ENCODE peak calls at places on chromosomes 2 and 18, in ten cellular contexts. One of them, this sample, is unnamed.
A peak's percentile ranks its signal among the peaks of the same experiment; 100 is the strongest.

GRCh38 chr18:78146136-78146535 is 833.5 kb upstream of the SALL3 start:
- DNase-seq in nephron progenitor cell: no peak
- DNase-seq in GM12865: no peak
- DNase-seq in activated CD4-positive, alpha-beta T cell treated with anti-CD3 and anti-CD28 coated beads for 1 hour: no peak
- DNase-seq in fibroblast of the aortic adventitia: no peak
- DNase-seq in activated naive CD4-positive, alpha-beta T cell treated with anti-CD3 and anti-CD28 coated beads for 36 hours: no peak
- DNase-seq in NCI-H510A: no peak
- DNase-seq in GM12891: no peak
- DNase-seq in astrocyte of the cerebellum: no peak
- DNase-seq in tibial artery: no peak
- DNase-seq in this sample: no peak

GRCh38 chr2:241268306-241268705 is 47.2 kb downstream of the HDLBP start:
- DNase-seq in nephron progenitor cell: no peak
- DNase-seq in GM12865: no peak
- DNase-seq in activated CD4-positive, alpha-beta T cell treated with anti-CD3 and anti-CD28 coated beads for 1 hour: no peak
- DNase-seq in fibroblast of the aortic adventitia: peak; percentile 28
- DNase-seq in activated naive CD4-positive, alpha-beta T cell treated with anti-CD3 and anti-CD28 coated beads for 36 hours: no peak
- DNase-seq in NCI-H510A: no peak
- DNase-seq in GM12891: no peak
- DNase-seq in astrocyte of the cerebellum: no peak
- DNase-seq in tibial artery: no peak
- DNase-seq in this sample: no peak

GRCh38 chr2:163607630-163608029 is 128.2 kb downstream of the FIGN start:
- DNase-seq in nephron progenitor cell: no peak
- DNase-seq in GM12865: no peak
- DNase-seq in activated CD4-positive, alpha-beta T cell treated with anti-CD3 and anti-CD28 coated beads for 1 hour: no peak
- DNase-seq in fibroblast of the aortic adventitia: no peak
- DNase-seq in activated naive CD4-positive, alpha-beta T cell treated with anti-CD3 and anti-CD28 coated beads for 36 hours: no peak
- DNase-seq in NCI-H510A: no peak
- DNase-seq in GM12891: no peak
- DNase-seq in astrocyte of the cerebellum: no peak
- DNase-seq in tibial artery: no peak
- DNase-seq in this sample: no peak

GRCh38 chr2:239020541-239021041 is 172.7 kb downstream of the TWIST2 start:
- DNase-seq in nephron progenitor cell: no peak
- DNase-seq in GM12865: no peak
- DNase-seq in activated CD4-positive, alpha-beta T cell treated with anti-CD3 and anti-CD28 coated beads for 1 hour: no peak
- DNase-seq in fibroblast of the aortic adventitia: no peak
- DNase-seq in activated naive CD4-positive, alpha-beta T cell treated with anti-CD3 and anti-CD28 coated beads for 36 hours: no peak
- DNase-seq in NCI-H510A: no peak
- DNase-seq in GM12891: no peak
- DNase-seq in astrocyte of the cerebellum: no peak
- DNase-seq in tibial artery: no peak
- DNase-seq in this sample: no peak

GRCh38 chr2:166074430-166074829 is 53.4 kb downstream of the SCN1A start:
- DNase-seq in nephron progenitor cell: no peak
- DNase-seq in GM12865: no peak
- DNase-seq in activated CD4-positive, alpha-beta T cell treated with anti-CD3 and anti-CD28 coated beads for 1 hour: no peak
- DNase-seq in fibroblast of the aortic adventitia: peak; percentile 47
- DNase-seq in activated naive CD4-positive, alpha-beta T cell treated with anti-CD3 and anti-CD28 coated beads for 36 hours: no peak
- DNase-seq in NCI-H510A: no peak
- DNase-seq in GM12891: no peak
- DNase-seq in astrocyte of the cerebellum: no peak
- DNase-seq in tibial artery: no peak
- DNase-seq in this sample: no peak

GRCh38 chr2:100924520-100925451 is 77.3 kb upstream of the RPL31 start:
- DNase-seq in nephron progenitor cell: no peak
- DNase-seq in GM12865: peak; percentile 60
- DNase-seq in activated CD4-positive, alpha-beta T cell treated with anti-CD3 and anti-CD28 coated beads for 1 hour: no peak
- DNase-seq in fibroblast of the aortic adventitia: peak; percentile 90
- DNase-seq in activated naive CD4-positive, alpha-beta T cell treated with anti-CD3 and anti-CD28 coated beads for 36 hours: peak; percentile 37
- DNase-seq in NCI-H510A: no peak
- DNase-seq in GM12891: no peak
- DNase-seq in astrocyte of the cerebellum: peak; percentile 32
- DNase-seq in tibial artery: no peak
- DNase-seq in this sample: peak; percentile 43

GRCh38 chr18:23131693-23132319 is 3.5 kb upstream of the CABLES1 start:
- DNase-seq in nephron progenitor cell: peak; percentile 60
- DNase-seq in GM12865: peak; percentile 87
- DNase-seq in activated CD4-positive, alpha-beta T cell treated with anti-CD3 and anti-CD28 coated beads for 1 hour: peak; percentile 21
- DNase-seq in fibroblast of the aortic adventitia: peak; percentile 92
- DNase-seq in activated naive CD4-positive, alpha-beta T cell treated with anti-CD3 and anti-CD28 coated beads for 36 hours: peak; percentile 75
- DNase-seq in NCI-H510A: no peak
- DNase-seq in GM12891: peak; percentile 56
- DNase-seq in astrocyte of the cerebellum: peak; percentile 76
- DNase-seq in tibial artery: peak; percentile 62
- DNase-seq in this sample: no peak

GRCh38 chr2:207504513-207505171 is 25.1 kb upstream of the CREB1 start:
- DNase-seq in nephron progenitor cell: peak; percentile 14
- DNase-seq in GM12865: no peak
- DNase-seq in activated CD4-positive, alpha-beta T cell treated with anti-CD3 and anti-CD28 coated beads for 1 hour: no peak
- DNase-seq in fibroblast of the aortic adventitia: peak; percentile 91
- DNase-seq in activated naive CD4-positive, alpha-beta T cell treated with anti-CD3 and anti-CD28 coated beads for 36 hours: peak; percentile 19
- DNase-seq in NCI-H510A: no peak
- DNase-seq in GM12891: no peak
- DNase-seq in astrocyte of the cerebellum: peak; percentile 98
- DNase-seq in tibial artery: no peak
- DNase-seq in this sample: no peak

GRCh38 chr2:78992451-78992806 is 33.1 kb upstream of the REG3G start:
- DNase-seq in nephron progenitor cell: peak; percentile 53
- DNase-seq in GM12865: no peak
- DNase-seq in activated CD4-positive, alpha-beta T cell treated with anti-CD3 and anti-CD28 coated beads for 1 hour: no peak
- DNase-seq in fibroblast of the aortic adventitia: no peak
- DNase-seq in activated naive CD4-positive, alpha-beta T cell treated with anti-CD3 and anti-CD28 coated beads for 36 hours: no peak
- DNase-seq in NCI-H510A: no peak
- DNase-seq in GM12891: peak; percentile 27
- DNase-seq in astrocyte of the cerebellum: no peak
- DNase-seq in tibial artery: no peak
- DNase-seq in this sample: no peak

GRCh38 chr18:22983175-22983574 is 50.0 kb downstream of the RBBP8 start:
- DNase-seq in nephron progenitor cell: no peak
- DNase-seq in GM12865: peak; percentile 24
- DNase-seq in activated CD4-positive, alpha-beta T cell treated with anti-CD3 and anti-CD28 coated beads for 1 hour: no peak
- DNase-seq in fibroblast of the aortic adventitia: peak; percentile 81
- DNase-seq in activated naive CD4-positive, alpha-beta T cell treated with anti-CD3 and anti-CD28 coated beads for 36 hours: no peak
- DNase-seq in NCI-H510A: no peak
- DNase-seq in GM12891: no peak
- DNase-seq in astrocyte of the cerebellum: peak; percentile 47
- DNase-seq in tibial artery: no peak
- DNase-seq in this sample: no peak

GRCh38 chr2:8534729-8535397 is 147.0 kb upstream of the ID2 start:
- DNase-seq in nephron progenitor cell: no peak
- DNase-seq in GM12865: no peak
- DNase-seq in activated CD4-positive, alpha-beta T cell treated with anti-CD3 and anti-CD28 coated beads for 1 hour: no peak
- DNase-seq in fibroblast of the aortic adventitia: peak; percentile 80
- DNase-seq in activated naive CD4-positive, alpha-beta T cell treated with anti-CD3 and anti-CD28 coated beads for 36 hours: no peak
- DNase-seq in NCI-H510A: no peak
- DNase-seq in GM12891: no peak
- DNase-seq in astrocyte of the cerebellum: no peak
- DNase-seq in tibial artery: peak; percentile 78
- DNase-seq in this sample: no peak

GRCh38 chr18:75351409-75351808 is 76.1 kb downstream of the SMIM21 start:
- DNase-seq in nephron progenitor cell: no peak
- DNase-seq in GM12865: no peak
- DNase-seq in activated CD4-positive, alpha-beta T cell treated with anti-CD3 and anti-CD28 coated beads for 1 hour: no peak
- DNase-seq in fibroblast of the aortic adventitia: no peak
- DNase-seq in activated naive CD4-positive, alpha-beta T cell treated with anti-CD3 and anti-CD28 coated beads for 36 hours: no peak
- DNase-seq in NCI-H510A: no peak
- DNase-seq in GM12891: no peak
- DNase-seq in astrocyte of the cerebellum: no peak
- DNase-seq in tibial artery: no peak
- DNase-seq in this sample: no peak

GRCh38 chr2:66684289-66684688 is 249.4 kb downstream of the MEIS1 start:
- DNase-seq in nephron progenitor cell: no peak
- DNase-seq in GM12865: no peak
- DNase-seq in activated CD4-positive, alpha-beta T cell treated with anti-CD3 and anti-CD28 coated beads for 1 hour: no peak
- DNase-seq in fibroblast of the aortic adventitia: peak; percentile 61
- DNase-seq in activated naive CD4-positive, alpha-beta T cell treated with anti-CD3 and anti-CD28 coated beads for 36 hours: no peak
- DNase-seq in NCI-H510A: no peak
- DNase-seq in GM12891: no peak
- DNase-seq in astrocyte of the cerebellum: no peak
- DNase-seq in tibial artery: no peak
- DNase-seq in this sample: no peak

GRCh38 chr2:28165087-28165652 is 227.5 kb upstream of the FOSL2 start:
- DNase-seq in nephron progenitor cell: no peak
- DNase-seq in GM12865: no peak
- DNase-seq in activated CD4-positive, alpha-beta T cell treated with anti-CD3 and anti-CD28 coated beads for 1 hour: no peak
- DNase-seq in fibroblast of the aortic adventitia: peak; percentile 20
- DNase-seq in activated naive CD4-positive, alpha-beta T cell treated with anti-CD3 and anti-CD28 coated beads for 36 hours: no peak
- DNase-seq in NCI-H510A: no peak
- DNase-seq in GM12891: no peak
- DNase-seq in astrocyte of the cerebellum: no peak
- DNase-seq in tibial artery: no peak
- DNase-seq in this sample: no peak

GRCh38 chr18:34913837-34914755 is 127.1 kb upstream of the MAPRE2 start:
- DNase-seq in nephron progenitor cell: no peak
- DNase-seq in GM12865: no peak
- DNase-seq in activated CD4-positive, alpha-beta T cell treated with anti-CD3 and anti-CD28 coated beads for 1 hour: no peak
- DNase-seq in fibroblast of the aortic adventitia: no peak
- DNase-seq in activated naive CD4-positive, alpha-beta T cell treated with anti-CD3 and anti-CD28 coated beads for 36 hours: no peak
- DNase-seq in NCI-H510A: no peak
- DNase-seq in GM12891: no peak
- DNase-seq in astrocyte of the cerebellum: no peak
- DNase-seq in tibial artery: no peak
- DNase-seq in this sample: no peak

GRCh38 chr18:70623106-70623505 is 334.3 kb downstream of the SOCS6 start:
- DNase-seq in nephron progenitor cell: no peak
- DNase-seq in GM12865: no peak
- DNase-seq in activated CD4-positive, alpha-beta T cell treated with anti-CD3 and anti-CD28 coated beads for 1 hour: no peak
- DNase-seq in fibroblast of the aortic adventitia: no peak
- DNase-seq in activated naive CD4-positive, alpha-beta T cell treated with anti-CD3 and anti-CD28 coated beads for 36 hours: no peak
- DNase-seq in NCI-H510A: no peak
- DNase-seq in GM12891: no peak
- DNase-seq in astrocyte of the cerebellum: no peak
- DNase-seq in tibial artery: no peak
- DNase-seq in this sample: no peak

GRCh38 chr18:37536646-37537045 is 29.0 kb downstream of the CELF4 start:
- DNase-seq in nephron progenitor cell: no peak
- DNase-seq in GM12865: no peak
- DNase-seq in activated CD4-positive, alpha-beta T cell treated with anti-CD3 and anti-CD28 coated beads for 1 hour: no peak
- DNase-seq in fibroblast of the aortic adventitia: no peak
- DNase-seq in activated naive CD4-positive, alpha-beta T cell treated with anti-CD3 and anti-CD28 coated beads for 36 hours: no peak
- DNase-seq in NCI-H510A: no peak
- DNase-seq in GM12891: no peak
- DNase-seq in astrocyte of the cerebellum: no peak
- DNase-seq in tibial artery: no peak
- DNase-seq in this sample: no peak

GRCh38 chr2:209367091-209367747 is 56.6 kb upstream of the MAP2 start:
- DNase-seq in nephron progenitor cell: no peak
- DNase-seq in GM12865: no peak
- DNase-seq in activated CD4-positive, alpha-beta T cell treated with anti-CD3 and anti-CD28 coated beads for 1 hour: no peak
- DNase-seq in fibroblast of the aortic adventitia: peak; percentile 27
- DNase-seq in activated naive CD4-positive, alpha-beta T cell treated with anti-CD3 and anti-CD28 coated beads for 36 hours: no peak
- DNase-seq in NCI-H510A: no peak
- DNase-seq in GM12891: no peak
- DNase-seq in astrocyte of the cerebellum: no peak
- DNase-seq in tibial artery: no peak
- DNase-seq in this sample: no peak

GRCh38 chr2:173747037-173747436 is 218.1 kb downstream of the SP3 start:
- DNase-seq in nephron progenitor cell: no peak
- DNase-seq in GM12865: no peak
- DNase-seq in activated CD4-positive, alpha-beta T cell treated with anti-CD3 and anti-CD28 coated beads for 1 hour: no peak
- DNase-seq in fibroblast of the aortic adventitia: no peak
- DNase-seq in activated naive CD4-positive, alpha-beta T cell treated with anti-CD3 and anti-CD28 coated beads for 36 hours: no peak
- DNase-seq in NCI-H510A: no peak
- DNase-seq in GM12891: no peak
- DNase-seq in astrocyte of the cerebellum: no peak
- DNase-seq in tibial artery: no peak
- DNase-seq in this sample: no peak

GRCh38 chr2:31049913-31050588 is 88.2 kb downstream of the GALNT14 start:
- DNase-seq in nephron progenitor cell: no peak
- DNase-seq in GM12865: no peak
- DNase-seq in activated CD4-positive, alpha-beta T cell treated with anti-CD3 and anti-CD28 coated beads for 1 hour: no peak
- DNase-seq in fibroblast of the aortic adventitia: no peak
- DNase-seq in activated naive CD4-positive, alpha-beta T cell treated with anti-CD3 and anti-CD28 coated beads for 36 hours: no peak
- DNase-seq in NCI-H510A: no peak
- DNase-seq in GM12891: no peak
- DNase-seq in astrocyte of the cerebellum: no peak
- DNase-seq in tibial artery: no peak
- DNase-seq in this sample: no peak

GRCh38 chr18:34956663-34957062 is 84.5 kb upstream of the MAPRE2 start:
- DNase-seq in nephron progenitor cell: no peak
- DNase-seq in GM12865: no peak
- DNase-seq in activated CD4-positive, alpha-beta T cell treated with anti-CD3 and anti-CD28 coated beads for 1 hour: no peak
- DNase-seq in fibroblast of the aortic adventitia: no peak
- DNase-seq in activated naive CD4-positive, alpha-beta T cell treated with anti-CD3 and anti-CD28 coated beads for 36 hours: no peak
- DNase-seq in NCI-H510A: no peak
- DNase-seq in GM12891: no peak
- DNase-seq in astrocyte of the cerebellum: no peak
- DNase-seq in tibial artery: no peak
- DNase-seq in this sample: no peak

GRCh38 chr18:24544141-24544498 is 83.7 kb downstream of the HRH4 start:
- DNase-seq in nephron progenitor cell: peak; percentile 29
- DNase-seq in GM12865: peak; percentile 19
- DNase-seq in activated CD4-positive, alpha-beta T cell treated with anti-CD3 and anti-CD28 coated beads for 1 hour: no peak
- DNase-seq in fibroblast of the aortic adventitia: peak; percentile 43
- DNase-seq in activated naive CD4-positive, alpha-beta T cell treated with anti-CD3 and anti-CD28 coated beads for 36 hours: no peak
- DNase-seq in NCI-H510A: no peak
- DNase-seq in GM12891: no peak
- DNase-seq in astrocyte of the cerebellum: peak; percentile 15
- DNase-seq in tibial artery: no peak
- DNase-seq in this sample: no peak

GRCh38 chr18:12556946-12557806 is 100.7 kb downstream of the SPIRE1 start:
- DNase-seq in nephron progenitor cell: no peak
- DNase-seq in GM12865: no peak
- DNase-seq in activated CD4-positive, alpha-beta T cell treated with anti-CD3 and anti-CD28 coated beads for 1 hour: no peak
- DNase-seq in fibroblast of the aortic adventitia: no peak
- DNase-seq in activated naive CD4-positive, alpha-beta T cell treated with anti-CD3 and anti-CD28 coated beads for 36 hours: no peak
- DNase-seq in NCI-H510A: no peak
- DNase-seq in GM12891: no peak
- DNase-seq in astrocyte of the cerebellum: no peak
- DNase-seq in tibial artery: no peak
- DNase-seq in this sample: no peak

GRCh38 chr2:233384017-233384416 is 29.7 kb downstream of the DGKD start:
- DNase-seq in nephron progenitor cell: no peak
- DNase-seq in GM12865: peak; percentile 67
- DNase-seq in activated CD4-positive, alpha-beta T cell treated with anti-CD3 and anti-CD28 coated beads for 1 hour: no peak
- DNase-seq in fibroblast of the aortic adventitia: no peak
- DNase-seq in activated naive CD4-positive, alpha-beta T cell treated with anti-CD3 and anti-CD28 coated beads for 36 hours: no peak
- DNase-seq in NCI-H510A: no peak
- DNase-seq in GM12891: no peak
- DNase-seq in astrocyte of the cerebellum: no peak
- DNase-seq in tibial artery: no peak
- DNase-seq in this sample: no peak

GRCh38 chr2:85468704-85469349 is 50.3 kb downstream of the SH2D6 start:
- DNase-seq in nephron progenitor cell: no peak
- DNase-seq in GM12865: no peak
- DNase-seq in activated CD4-positive, alpha-beta T cell treated with anti-CD3 and anti-CD28 coated beads for 1 hour: no peak
- DNase-seq in fibroblast of the aortic adventitia: peak; percentile 84
- DNase-seq in activated naive CD4-positive, alpha-beta T cell treated with anti-CD3 and anti-CD28 coated beads for 36 hours: no peak
- DNase-seq in NCI-H510A: no peak
- DNase-seq in GM12891: no peak
- DNase-seq in astrocyte of the cerebellum: peak; percentile 48
- DNase-seq in tibial artery: no peak
- DNase-seq in this sample: no peak

GRCh38 chr2:192195548-192196418 is 1.1 kb upstream of the TMEFF2 start:
- DNase-seq in nephron progenitor cell: peak; percentile 50
- DNase-seq in GM12865: no peak
- DNase-seq in activated CD4-positive, alpha-beta T cell treated with anti-CD3 and anti-CD28 coated beads for 1 hour: no peak
- DNase-seq in fibroblast of the aortic adventitia: peak; percentile 22
- DNase-seq in activated naive CD4-positive, alpha-beta T cell treated with anti-CD3 and anti-CD28 coated beads for 36 hours: peak; percentile 13
- DNase-seq in NCI-H510A: no peak
- DNase-seq in GM12891: no peak
- DNase-seq in astrocyte of the cerebellum: no peak
- DNase-seq in tibial artery: no peak
- DNase-seq in this sample: no peak

GRCh38 chr2:241317391-241317790 is 1.7 kb downstream of the SEPTIN2 start:
- DNase-seq in nephron progenitor cell: no peak
- DNase-seq in GM12865: no peak
- DNase-seq in activated CD4-positive, alpha-beta T cell treated with anti-CD3 and anti-CD28 coated beads for 1 hour: no peak
- DNase-seq in fibroblast of the aortic adventitia: no peak
- DNase-seq in activated naive CD4-positive, alpha-beta T cell treated with anti-CD3 and anti-CD28 coated beads for 36 hours: no peak
- DNase-seq in NCI-H510A: no peak
- DNase-seq in GM12891: no peak
- DNase-seq in astrocyte of the cerebellum: no peak
- DNase-seq in tibial artery: no peak
- DNase-seq in this sample: no peak

GRCh38 chr18:48136544-48137353 is 206.3 kb upstream of the SMAD2 start:
- DNase-seq in nephron progenitor cell: peak; percentile 54
- DNase-seq in GM12865: no peak
- DNase-seq in activated CD4-positive, alpha-beta T cell treated with anti-CD3 and anti-CD28 coated beads for 1 hour: no peak
- DNase-seq in fibroblast of the aortic adventitia: no peak
- DNase-seq in activated naive CD4-positive, alpha-beta T cell treated with anti-CD3 and anti-CD28 coated beads for 36 hours: no peak
- DNase-seq in NCI-H510A: no peak
- DNase-seq in GM12891: peak; percentile 35
- DNase-seq in astrocyte of the cerebellum: no peak
- DNase-seq in tibial artery: no peak
- DNase-seq in this sample: no peak

This sample was measured in GM18507.